ENCODE peak calls at places on chromosomes 5 and 9, in five cellular contexts. J, R, O, E and D are unnamed samples.

GRCh38 chr9:127858041-127858512 is 3.6 kb upstream of the ENG start:
- DNase-seq in J (no peak), E (peak), O (no peak), R (no peak), D (no peak)

GRCh38 chr5:68554566-68555279 is 339.2 kb downstream of the PIK3R1 start:
- DNase-seq in J (peak), E (peak), R (no peak), O (no peak), D (no peak)

GRCh38 chr9:27470291-27470805 is 53.7 kb upstream of the IFNK start:
- DNase-seq in E (no peak), O (no peak), R (no peak), J (peak), D (no peak)

GRCh38 chr5:132223861-132224260 is 3.8 kb downstream of the P4HA2 start:
- DNase-seq in O (no peak), E (no peak), J (no peak), R (no peak), D (no peak)

GRCh38 chr5:172453206-172453985 is 929 bp downstream of the SH3PXD2B start:
- DNase-seq in O (no peak), E (peak), R (no peak), J (peak), D (no peak)

GRCh38 chr9:99726758-99727157 is 94.9 kb upstream of the NR4A3 start:
- DNase-seq in O (no peak), J (no peak), E (no peak), R (no peak), D (no peak)

GRCh38 chr9:87603854-87604490 is 106.3 kb downstream of the DAPK1 start:
- DNase-seq in R (no peak), O (no peak), E (no peak), J (no peak), D (no peak)

GRCh38 chr9:136728548-136729123 is 14.1 kb downstream of the LCN10 start:
- DNase-seq in J (peak), R (no peak), E (no peak), O (peak), D (no peak)

GRCh38 chr5:151961557-151961956 is 36.9 kb upstream of the GLRA1 start:
- DNase-seq in J (no peak), R (no peak), O (no peak), E (no peak), D (no peak)

GRCh38 chr5:91109634-91110033 is 273.5 kb downstream of the ARRDC3 start:
- DNase-seq in R (no peak), O (no peak), E (no peak), J (no peak), D (no peak)

GRCh38 chr9:89576404-89576824 is 28.4 kb upstream of the GADD45G start:
- DNase-seq in J (peak), O (no peak), E (no peak), R (no peak), D (no peak)

GRCh38 chr9:88915916-88916315 is 75.4 kb upstream of the S1PR3 start:
- DNase-seq in R (no peak), O (no peak), E (no peak), J (no peak), D (no peak)

DNA sequence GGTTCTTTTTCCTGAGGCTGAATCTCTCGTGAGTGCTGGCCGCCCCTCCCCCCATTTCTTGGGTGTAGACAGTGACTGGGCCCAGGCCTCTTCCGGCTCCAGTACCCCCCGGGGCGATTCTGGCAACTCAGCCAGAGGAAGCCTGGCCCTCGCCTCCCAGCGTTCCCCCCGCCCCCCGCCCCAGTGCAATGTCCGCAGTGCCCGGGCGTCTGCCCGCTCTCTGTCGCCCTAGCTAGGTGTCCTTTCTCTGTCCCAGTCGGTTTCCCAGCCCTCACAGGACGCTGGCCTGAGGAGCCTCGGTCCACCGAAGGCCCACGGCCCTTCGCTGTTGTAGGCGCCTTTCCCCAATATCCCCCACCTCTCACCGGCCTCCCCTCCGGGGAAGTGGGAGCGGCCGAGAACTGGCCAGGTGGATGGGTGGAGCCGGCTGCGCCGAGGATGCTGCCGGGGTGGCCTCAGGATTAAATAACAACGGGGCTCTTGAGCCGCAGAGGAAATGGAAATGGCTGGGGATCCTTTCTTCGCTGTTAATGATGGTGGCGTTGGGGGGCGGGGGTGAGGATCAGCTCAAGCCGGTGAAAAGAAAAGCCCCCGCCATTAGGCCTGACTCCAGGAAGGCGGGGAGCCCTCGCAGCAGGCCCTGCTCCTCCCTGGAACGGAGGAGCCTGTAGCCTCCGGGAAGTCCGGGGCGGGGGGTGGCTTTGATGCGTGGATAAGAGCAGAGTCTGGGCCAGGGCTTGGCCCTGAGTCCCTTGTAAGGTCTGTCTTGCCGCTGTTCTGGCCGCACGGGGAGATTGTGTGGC is 1.1 kb upstream of the SPRY4 start:
- DNase-seq in E (no peak), O (peak), J (peak), R (peak), D (peak)
- H3K4me3 ChIP-seq in E (peak), O (peak), J (peak), R (peak), D (peak)

GRCh38 chr5:53482717-53483638 is 2.5 kb downstream of the FST start:
- DNase-seq in O (peak), E (peak), J (peak), R (no peak), D (no peak)

GRCh38 chr5:53481354-53481886 is 991 bp downstream of the FST start:
- DNase-seq in R (no peak), J (no peak), E (no peak), O (no peak), D (no peak)

GRCh38 chr5:53480474-53481353 is at the start of gene FST:
- DNase-seq in E (peak), J (peak), O (peak), R (no peak), D (no peak)

GRCh38 chr5:53479656-53480473 is 564 bp upstream of the FST start:
- DNase-seq in J (peak), O (peak), R (no peak), E (peak), D (no peak)

DNA sequence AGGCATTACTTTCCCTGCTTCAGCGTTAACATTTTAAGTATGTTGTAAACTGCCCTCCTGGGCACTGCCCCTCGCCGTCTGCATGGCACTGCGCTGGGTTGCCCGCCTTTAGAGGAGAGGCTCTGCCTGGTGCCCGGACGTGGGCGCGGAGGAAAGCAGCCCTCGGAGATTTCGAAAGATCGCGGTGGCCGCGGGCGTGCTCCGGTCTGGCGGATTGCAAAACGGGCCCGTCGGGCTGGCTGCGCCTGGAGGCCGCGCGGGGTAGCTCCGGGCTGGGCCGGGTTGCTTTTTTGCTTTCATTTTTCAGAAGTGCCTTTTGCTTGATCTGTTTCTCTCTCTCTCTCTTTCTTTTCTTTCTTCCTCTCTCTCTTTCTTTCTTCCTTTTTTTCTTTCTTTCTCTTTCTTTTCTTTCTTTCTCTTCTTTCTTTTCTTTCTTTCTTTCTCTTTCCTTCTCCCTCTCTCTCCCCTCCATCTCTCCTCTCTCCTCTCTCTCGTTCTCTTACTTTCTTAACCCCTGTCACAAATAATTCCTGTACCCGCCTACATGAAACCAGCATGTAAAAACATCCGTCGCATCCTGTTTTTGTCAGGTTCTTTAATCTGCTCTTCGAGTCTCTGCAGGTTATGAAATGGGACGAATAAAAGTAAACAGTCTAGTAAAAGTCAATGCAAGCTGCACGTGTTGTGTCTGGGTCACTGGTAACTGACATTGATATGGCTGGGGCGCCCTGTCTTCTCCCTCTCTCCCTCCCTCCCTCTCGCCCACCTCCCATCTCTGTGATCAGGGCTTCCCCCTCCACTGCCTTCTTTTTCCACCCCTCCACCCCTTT is 1.7 kb downstream of the FST start:
- DNase-seq in J (peak), O (peak), R (peak), E (peak), D (peak)
- TF ChIP-seq CTCF in J (peak), O (no peak), R (no peak), E (peak), D (peak)

GRCh38 chr5:55920784-55921183 is 69.6 kb downstream of the IL31RA start:
- DNase-seq in E (no peak), R (no peak), O (no peak), J (no peak), D (no peak)
- H3K27ac ChIP-seq in E (no peak), R (no peak), O (no peak), J (no peak), D (no peak)

GRCh38 chr9:21559402-21560280 is 77.5 kb upstream of the IFNE start:
- DNase-seq in E (peak), J (peak), O (peak), R (peak), D (no peak)
- H3K4me3 ChIP-seq in E (peak), J (peak), O (peak), R (peak), D (peak)